ENCODE peak calls at places on chromosomes 12 and 14, in four cellular contexts. One of them, this sample, is unnamed.

GRCh38 chr14:21866479-21866878 is 192.9 kb upstream of the OR4E1 start:
- DNase-seq in HTR-8/SVneo: no peak
- DNase-seq in GM12891: no peak
- DNase-seq in activated CD4-positive, CD25-positive, alpha-beta regulatory T cell treated with anti-CD3 and anti-CD28 coated beads, Interleukin-2, amount 50 U/mL, for 16 hours: no peak
- DNase-seq in this sample: peak

GRCh38 chr12:44875954-44876553 is at the start of gene NELL2:
- DNase-seq in GM12891: peak
- DNase-seq in activated CD4-positive, CD25-positive, alpha-beta regulatory T cell treated with anti-CD3 and anti-CD28 coated beads, Interleukin-2, amount 50 U/mL, for 16 hours: no peak
- DNase-seq in HTR-8/SVneo: no peak
- DNase-seq in this sample: no peak

GRCh38 chr12:132251310-132251709 is 78.1 kb downstream of the GALNT9 start:
- DNase-seq in GM12891: no peak
- DNase-seq in activated CD4-positive, CD25-positive, alpha-beta regulatory T cell treated with anti-CD3 and anti-CD28 coated beads, Interleukin-2, amount 50 U/mL, for 16 hours: no peak
- DNase-seq in HTR-8/SVneo: no peak
- DNase-seq in this sample: no peak

GRCh38 chr12:48118491-48118890 is 673 bp upstream of the PFKM start:
- DNase-seq in HTR-8/SVneo: no peak
- DNase-seq in activated CD4-positive, CD25-positive, alpha-beta regulatory T cell treated with anti-CD3 and anti-CD28 coated beads, Interleukin-2, amount 50 U/mL, for 16 hours: no peak
- DNase-seq in GM12891: no peak
- DNase-seq in this sample: no peak

GRCh38 chr12:130240831-130241590 is 78.7 kb downstream of the FZD10 start:
- DNase-seq in HTR-8/SVneo: no peak
- DNase-seq in GM12891: no peak
- DNase-seq in activated CD4-positive, CD25-positive, alpha-beta regulatory T cell treated with anti-CD3 and anti-CD28 coated beads, Interleukin-2, amount 50 U/mL, for 16 hours: no peak
- DNase-seq in this sample: no peak

GRCh38 chr12:10873374-10873773 is 10.7 kb downstream of the PRH1 start:
- DNase-seq in HTR-8/SVneo: no peak
- DNase-seq in GM12891: no peak
- DNase-seq in activated CD4-positive, CD25-positive, alpha-beta regulatory T cell treated with anti-CD3 and anti-CD28 coated beads, Interleukin-2, amount 50 U/mL, for 16 hours: no peak
- DNase-seq in this sample: no peak

GRCh38 chr14:101241807-101242278 is 319.5 kb upstream of the DIO3 start:
- DNase-seq in activated CD4-positive, CD25-positive, alpha-beta regulatory T cell treated with anti-CD3 and anti-CD28 coated beads, Interleukin-2, amount 50 U/mL, for 16 hours: no peak
- DNase-seq in HTR-8/SVneo: peak
- DNase-seq in GM12891: no peak
- DNase-seq in this sample: no peak

GRCh38 chr12:23528316-23528715 is 421.2 kb downstream of the SOX5 start:
- DNase-seq in activated CD4-positive, CD25-positive, alpha-beta regulatory T cell treated with anti-CD3 and anti-CD28 coated beads, Interleukin-2, amount 50 U/mL, for 16 hours: no peak
- DNase-seq in GM12891: no peak
- DNase-seq in HTR-8/SVneo: no peak
- DNase-seq in this sample: no peak

GRCh38 chr14:51650721-51651387 is 856 bp upstream of the FRMD6 start:
- DNase-seq in activated CD4-positive, CD25-positive, alpha-beta regulatory T cell treated with anti-CD3 and anti-CD28 coated beads, Interleukin-2, amount 50 U/mL, for 16 hours: no peak
- DNase-seq in HTR-8/SVneo: no peak
- DNase-seq in GM12891: no peak
- DNase-seq in this sample: peak

GRCh38 chr14:49051328-49052060 is 534.7 kb downstream of the RPS29 start:
- DNase-seq in GM12891: no peak
- DNase-seq in HTR-8/SVneo: no peak
- DNase-seq in activated CD4-positive, CD25-positive, alpha-beta regulatory T cell treated with anti-CD3 and anti-CD28 coated beads, Interleukin-2, amount 50 U/mL, for 16 hours: no peak
- DNase-seq in this sample: no peak

GRCh38 chr12:105761075-105761474 is 377.7 kb downstream of the NUAK1 start:
- DNase-seq in HTR-8/SVneo: no peak
- DNase-seq in activated CD4-positive, CD25-positive, alpha-beta regulatory T cell treated with anti-CD3 and anti-CD28 coated beads, Interleukin-2, amount 50 U/mL, for 16 hours: no peak
- DNase-seq in GM12891: no peak
- DNase-seq in this sample: peak

GRCh38 chr14:68762944-68763831 is 29.7 kb downstream of the ZFP36L1 start:
- DNase-seq in GM12891: no peak
- DNase-seq in HTR-8/SVneo: peak
- DNase-seq in activated CD4-positive, CD25-positive, alpha-beta regulatory T cell treated with anti-CD3 and anti-CD28 coated beads, Interleukin-2, amount 50 U/mL, for 16 hours: no peak
- DNase-seq in this sample: peak

GRCh38 chr12:54173066-54173726 is 15.6 kb downstream of the SMUG1 start:
- DNase-seq in activated CD4-positive, CD25-positive, alpha-beta regulatory T cell treated with anti-CD3 and anti-CD28 coated beads, Interleukin-2, amount 50 U/mL, for 16 hours: no peak
- DNase-seq in GM12891: peak
- DNase-seq in HTR-8/SVneo: no peak
- DNase-seq in this sample: peak

GRCh38 chr14:52706724-52707706 is at the start of gene PSMC6:
- DNase-seq in HTR-8/SVneo: peak
- DNase-seq in GM12891: peak
- DNase-seq in activated CD4-positive, CD25-positive, alpha-beta regulatory T cell treated with anti-CD3 and anti-CD28 coated beads, Interleukin-2, amount 50 U/mL, for 16 hours: peak
- DNase-seq in this sample: peak

GRCh38 chr12:118328486-118329340 is 44.0 kb downstream of the TAOK3 start:
- DNase-seq in HTR-8/SVneo: no peak
- DNase-seq in activated CD4-positive, CD25-positive, alpha-beta regulatory T cell treated with anti-CD3 and anti-CD28 coated beads, Interleukin-2, amount 50 U/mL, for 16 hours: no peak
- DNase-seq in GM12891: no peak
- DNase-seq in this sample: no peak

GRCh38 chr12:4717806-4718205 is 2.4 kb upstream of the GALNT8 start:
- DNase-seq in activated CD4-positive, CD25-positive, alpha-beta regulatory T cell treated with anti-CD3 and anti-CD28 coated beads, Interleukin-2, amount 50 U/mL, for 16 hours: no peak
- DNase-seq in HTR-8/SVneo: no peak
- DNase-seq in GM12891: no peak
- DNase-seq in this sample: no peak

GRCh38 chr12:13680916-13681315 is 300.5 kb downstream of the GRIN2B start:
- DNase-seq in HTR-8/SVneo: no peak
- DNase-seq in activated CD4-positive, CD25-positive, alpha-beta regulatory T cell treated with anti-CD3 and anti-CD28 coated beads, Interleukin-2, amount 50 U/mL, for 16 hours: no peak
- DNase-seq in GM12891: no peak
- DNase-seq in this sample: no peak

GRCh38 chr12:67650127-67650495 is 1.6 kb downstream of the DYRK2 start:
- DNase-seq in HTR-8/SVneo: no peak
- DNase-seq in GM12891: no peak
- DNase-seq in activated CD4-positive, CD25-positive, alpha-beta regulatory T cell treated with anti-CD3 and anti-CD28 coated beads, Interleukin-2, amount 50 U/mL, for 16 hours: no peak
- DNase-seq in this sample: no peak

GRCh38 chr12:123111498-123112165 is 39.3 kb downstream of the PITPNM2 start:
- DNase-seq in HTR-8/SVneo: no peak
- DNase-seq in GM12891: no peak
- DNase-seq in activated CD4-positive, CD25-positive, alpha-beta regulatory T cell treated with anti-CD3 and anti-CD28 coated beads, Interleukin-2, amount 50 U/mL, for 16 hours: no peak
- DNase-seq in this sample: no peak

GRCh38 chr12:100758083-100758482 is 36.5 kb upstream of the ANO4 start:
- DNase-seq in GM12891: no peak
- DNase-seq in HTR-8/SVneo: no peak
- DNase-seq in activated CD4-positive, CD25-positive, alpha-beta regulatory T cell treated with anti-CD3 and anti-CD28 coated beads, Interleukin-2, amount 50 U/mL, for 16 hours: no peak
- DNase-seq in this sample: no peak

GRCh38 chr14:35808076-35808657 is 928 bp downstream of the RALGAPA1 start:
- DNase-seq in HTR-8/SVneo: no peak
- DNase-seq in GM12891: no peak
- DNase-seq in activated CD4-positive, CD25-positive, alpha-beta regulatory T cell treated with anti-CD3 and anti-CD28 coated beads, Interleukin-2, amount 50 U/mL, for 16 hours: no peak
- DNase-seq in this sample: no peak

GRCh38 chr12:38744056-38744455 is 161.3 kb downstream of the CPNE8 start:
- DNase-seq in activated CD4-positive, CD25-positive, alpha-beta regulatory T cell treated with anti-CD3 and anti-CD28 coated beads, Interleukin-2, amount 50 U/mL, for 16 hours: no peak
- DNase-seq in HTR-8/SVneo: no peak
- DNase-seq in GM12891: no peak
- DNase-seq in this sample: peak

GRCh38 chr14:50432131-50432530 is 35.5 kb upstream of the CDKL1 start:
- DNase-seq in GM12891: no peak
- DNase-seq in activated CD4-positive, CD25-positive, alpha-beta regulatory T cell treated with anti-CD3 and anti-CD28 coated beads, Interleukin-2, amount 50 U/mL, for 16 hours: no peak
- DNase-seq in HTR-8/SVneo: no peak
- DNase-seq in this sample: no peak

GRCh38 chr12:93824514-93825500 is 147.6 kb downstream of the CRADD start:
- DNase-seq in HTR-8/SVneo: peak
- DNase-seq in activated CD4-positive, CD25-positive, alpha-beta regulatory T cell treated with anti-CD3 and anti-CD28 coated beads, Interleukin-2, amount 50 U/mL, for 16 hours: no peak
- DNase-seq in GM12891: no peak
- DNase-seq in this sample: no peak

GRCh38 chr12:19196959-19197630 is 67.6 kb downstream of the PLEKHA5 start:
- DNase-seq in HTR-8/SVneo: no peak
- DNase-seq in GM12891: no peak
- DNase-seq in activated CD4-positive, CD25-positive, alpha-beta regulatory T cell treated with anti-CD3 and anti-CD28 coated beads, Interleukin-2, amount 50 U/mL, for 16 hours: no peak
- DNase-seq in this sample: no peak

GRCh38 chr12:116125981-116126566 is 151.4 kb downstream of the MED13L start:
- DNase-seq in HTR-8/SVneo: no peak
- DNase-seq in GM12891: no peak
- DNase-seq in activated CD4-positive, CD25-positive, alpha-beta regulatory T cell treated with anti-CD3 and anti-CD28 coated beads, Interleukin-2, amount 50 U/mL, for 16 hours: no peak
- DNase-seq in this sample: no peak

GRCh38 chr12:131896811-131897270 is 2.4 kb downstream of the ULK1 start:
- DNase-seq in GM12891: no peak
- DNase-seq in activated CD4-positive, CD25-positive, alpha-beta regulatory T cell treated with anti-CD3 and anti-CD28 coated beads, Interleukin-2, amount 50 U/mL, for 16 hours: no peak
- DNase-seq in HTR-8/SVneo: no peak
- DNase-seq in this sample: peak

GRCh38 chr14:64708148-64709004 is 4.2 kb downstream of the PLEKHG3 start:
- DNase-seq in HTR-8/SVneo: peak
- DNase-seq in activated CD4-positive, CD25-positive, alpha-beta regulatory T cell treated with anti-CD3 and anti-CD28 coated beads, Interleukin-2, amount 50 U/mL, for 16 hours: no peak
- DNase-seq in GM12891: no peak
- DNase-seq in this sample: no peak

GRCh38 chr12:103495783-103496456 is at the start of gene C12orf42:
- DNase-seq in GM12891: peak
- DNase-seq in activated CD4-positive, CD25-positive, alpha-beta regulatory T cell treated with anti-CD3 and anti-CD28 coated beads, Interleukin-2, amount 50 U/mL, for 16 hours: no peak
- DNase-seq in HTR-8/SVneo: peak
- DNase-seq in this sample: peak